ENCODE peak calls at places on chromosomes 3 and 15, in nine cellular contexts. One of them, this sample, is unnamed.

GRCh38 chr15:64426845-64427465 is 33.4 kb upstream of the ZNF609 start:
- DNase-seq in lower lobe of right lung: no peak
- DNase-seq in astrocyte: peak; percentile 16
- DNase-seq in CD8-positive, alpha-beta T cell: no peak
- DNase-seq in HCT116: peak; percentile 15
- DNase-seq in PC-3: peak; percentile 51
- DNase-seq in body of pancreas: peak; percentile 13
- DNase-seq in mammary epithelial cell: no peak
- DNase-seq in left ventricle myocardium inferior: no peak
- DNase-seq in this sample: no peak

GRCh38 chr15:57647791-57648130 is 56.1 kb downstream of the MYZAP start:
- DNase-seq in lower lobe of right lung: no peak
- DNase-seq in PC-3: no peak
- DNase-seq in body of pancreas: peak; percentile 59
- DNase-seq in astrocyte: peak; percentile 30
- DNase-seq in HCT116: no peak
- DNase-seq in CD8-positive, alpha-beta T cell: no peak
- DNase-seq in left ventricle myocardium inferior: no peak
- DNase-seq in mammary epithelial cell: peak; percentile 47
- DNase-seq in this sample: peak; percentile 65

GRCh38 chr3:72661115-72661457 is 187.2 kb downstream of the SHQ1 start:
- DNase-seq in astrocyte: peak; percentile 74
- DNase-seq in HCT116: peak; percentile 67
- DNase-seq in lower lobe of right lung: peak; percentile 75
- DNase-seq in left ventricle myocardium inferior: peak; percentile 69
- DNase-seq in body of pancreas: peak; percentile 93
- DNase-seq in CD8-positive, alpha-beta T cell: no peak
- DNase-seq in PC-3: peak; percentile 98
- DNase-seq in mammary epithelial cell: peak; percentile 92
- DNase-seq in this sample: peak; percentile 90

GRCh38 chr3:120274739-120275167 is 10.3 kb downstream of the GPR156 start:
- DNase-seq in astrocyte: peak; percentile 30
- DNase-seq in mammary epithelial cell: no peak
- DNase-seq in CD8-positive, alpha-beta T cell: no peak
- DNase-seq in body of pancreas: peak; percentile 48
- DNase-seq in PC-3: no peak
- DNase-seq in left ventricle myocardium inferior: peak; percentile 38
- DNase-seq in HCT116: no peak
- DNase-seq in lower lobe of right lung: no peak
- DNase-seq in this sample: no peak

GRCh38 chr3:43995078-43995928 is 246.4 kb upstream of the TOPAZ1 start:
- DNase-seq in lower lobe of right lung: peak; percentile 44
- DNase-seq in mammary epithelial cell: peak; percentile 40
- DNase-seq in CD8-positive, alpha-beta T cell: no peak
- DNase-seq in body of pancreas: no peak
- DNase-seq in PC-3: peak; percentile 50
- DNase-seq in left ventricle myocardium inferior: no peak
- DNase-seq in HCT116: no peak
- DNase-seq in astrocyte: no peak
- DNase-seq in this sample: no peak

GRCh38 chr3:41711656-41712055 is 250.2 kb downstream of the ULK4 start:
- DNase-seq in HCT116: no peak
- DNase-seq in lower lobe of right lung: no peak
- DNase-seq in astrocyte: peak; percentile 63
- DNase-seq in left ventricle myocardium inferior: no peak
- DNase-seq in body of pancreas: no peak
- DNase-seq in PC-3: no peak
- DNase-seq in CD8-positive, alpha-beta T cell: no peak
- DNase-seq in mammary epithelial cell: no peak
- DNase-seq in this sample: no peak

GRCh38 chr15:68279779-68280745 is 2.5 kb downstream of the FEM1B start:
- DNase-seq in lower lobe of right lung: no peak
- DNase-seq in left ventricle myocardium inferior: no peak
- DNase-seq in PC-3: no peak
- DNase-seq in astrocyte: no peak
- DNase-seq in CD8-positive, alpha-beta T cell: no peak
- DNase-seq in body of pancreas: no peak
- DNase-seq in mammary epithelial cell: peak; percentile 51
- DNase-seq in HCT116: no peak
- DNase-seq in this sample: no peak

GRCh38 chr3:123552095-123552714 is 32.6 kb downstream of the HACD2 start:
- DNase-seq in astrocyte: no peak
- DNase-seq in HCT116: no peak
- DNase-seq in mammary epithelial cell: peak; percentile 19
- DNase-seq in CD8-positive, alpha-beta T cell: no peak
- DNase-seq in PC-3: peak; percentile 63
- DNase-seq in body of pancreas: no peak
- DNase-seq in left ventricle myocardium inferior: no peak
- DNase-seq in lower lobe of right lung: no peak
- DNase-seq in this sample: no peak

DNA sequence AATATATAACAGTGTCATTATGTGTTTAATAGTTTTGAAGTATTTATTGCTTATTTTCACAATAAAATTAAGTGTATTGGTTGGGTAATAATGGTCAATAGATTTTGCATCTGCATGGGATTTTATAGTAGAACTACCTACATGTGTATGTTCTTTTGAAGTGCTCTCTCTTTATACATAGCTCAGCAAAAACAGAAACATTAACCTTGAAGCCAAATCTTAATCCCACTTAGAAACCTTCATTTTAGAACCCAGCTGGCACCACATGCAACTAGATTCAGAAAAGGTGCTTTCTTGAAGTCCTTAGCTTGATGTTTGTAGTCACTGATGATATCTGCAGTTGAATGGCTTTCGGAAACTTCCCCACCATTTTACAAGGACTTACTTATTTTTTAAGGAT is 146.9 kb upstream of the IL12A start:
- DNase-seq in body of pancreas: no peak
- DNase-seq in HCT116: no peak
- DNase-seq in mammary epithelial cell: no peak
- DNase-seq in astrocyte: no peak
- DNase-seq in lower lobe of right lung: no peak
- DNase-seq in PC-3: no peak
- DNase-seq in left ventricle myocardium inferior: no peak
- DNase-seq in CD8-positive, alpha-beta T cell: no peak
- DNase-seq in this sample: no peak
- H3K4me3 ChIP-seq in body of pancreas: no peak overlapping the region
- H3K4me3 ChIP-seq in HCT116: no peak overlapping the region
- H3K4me3 ChIP-seq in mammary epithelial cell: no peak overlapping the region
- H3K4me3 ChIP-seq in astrocyte: no peak overlapping the region
- H3K4me3 ChIP-seq in lower lobe of right lung: peak overlapping the region; percentile 48
- H3K4me3 ChIP-seq in PC-3: no peak overlapping the region
- H3K4me3 ChIP-seq in left ventricle myocardium inferior: no peak overlapping the region
- H3K4me3 ChIP-seq in CD8-positive, alpha-beta T cell: no peak overlapping the region
- H3K4me3 ChIP-seq in this sample: no peak overlapping the region

GRCh38 chr3:58160399-58160798 is 50.4 kb downstream of the DNASE1L3 start:
- DNase-seq in astrocyte: no peak
- DNase-seq in lower lobe of right lung: no peak
- DNase-seq in PC-3: no peak
- DNase-seq in CD8-positive, alpha-beta T cell: no peak
- DNase-seq in HCT116: no peak
- DNase-seq in body of pancreas: no peak
- DNase-seq in left ventricle myocardium inferior: no peak
- DNase-seq in mammary epithelial cell: no peak
- DNase-seq in this sample: no peak

GRCh38 chr3:58164916-58165821 is 45.6 kb downstream of the DNASE1L3 start:
- DNase-seq in PC-3: no peak
- DNase-seq in astrocyte: peak; percentile 78
- DNase-seq in lower lobe of right lung: no peak
- DNase-seq in body of pancreas: peak; percentile 73
- DNase-seq in left ventricle myocardium inferior: no peak
- DNase-seq in HCT116: no peak
- DNase-seq in mammary epithelial cell: no peak
- DNase-seq in CD8-positive, alpha-beta T cell: no peak
- DNase-seq in this sample: peak; percentile 57

GRCh38 chr3:58161435-58162398 is 49.1 kb downstream of the DNASE1L3 start:
- DNase-seq in astrocyte: peak; percentile 95
- DNase-seq in body of pancreas: peak; percentile 73
- DNase-seq in lower lobe of right lung: no peak
- DNase-seq in mammary epithelial cell: peak; percentile 95
- DNase-seq in CD8-positive, alpha-beta T cell: no peak
- DNase-seq in HCT116: peak; percentile 88
- DNase-seq in left ventricle myocardium inferior: no peak
- DNase-seq in PC-3: peak; percentile 99
- DNase-seq in this sample: peak; percentile 81

GRCh38 chr3:58164199-58164879 is 46.4 kb downstream of the DNASE1L3 start:
- DNase-seq in HCT116: no peak
- DNase-seq in mammary epithelial cell: no peak
- DNase-seq in astrocyte: peak; percentile 75
- DNase-seq in CD8-positive, alpha-beta T cell: no peak
- DNase-seq in lower lobe of right lung: peak; percentile 82
- DNase-seq in body of pancreas: peak; percentile 95
- DNase-seq in PC-3: peak; percentile 60
- DNase-seq in left ventricle myocardium inferior: peak; percentile 85
- DNase-seq in this sample: peak; percentile 93

DNA sequence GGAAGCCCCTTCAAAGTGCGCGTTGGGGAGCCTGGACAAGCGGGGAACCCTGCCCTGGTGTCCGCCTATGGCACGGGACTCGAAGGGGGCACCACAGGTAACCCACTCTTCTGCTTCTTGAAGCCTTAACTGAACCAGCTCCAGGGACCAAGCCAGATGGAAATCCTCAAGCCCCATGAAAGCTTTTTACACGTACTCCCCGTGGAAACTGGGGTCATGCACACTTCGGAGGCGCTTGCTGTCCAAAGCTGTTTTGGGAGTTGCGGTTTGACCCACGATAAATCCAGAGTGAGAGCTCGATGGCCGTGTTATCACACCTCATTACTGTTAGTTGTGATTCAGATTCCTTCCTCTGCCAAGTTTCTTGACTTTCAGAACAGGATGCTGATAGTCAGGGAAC is 47.5 kb downstream of the DNASE1L3 start:
- DNase-seq in body of pancreas: no peak
- DNase-seq in mammary epithelial cell: no peak
- DNase-seq in lower lobe of right lung: no peak
- DNase-seq in left ventricle myocardium inferior: no peak
- DNase-seq in HCT116: no peak
- DNase-seq in CD8-positive, alpha-beta T cell: no peak
- DNase-seq in PC-3: no peak
- DNase-seq in astrocyte: peak; percentile 85
- DNase-seq in this sample: peak; percentile 83
- H3K36me3 ChIP-seq in body of pancreas: no peaks in the 10 kb centered on the region
- H3K36me3 ChIP-seq in mammary epithelial cell: peaks cover 65% of the 10 kb centered on the region
- H3K36me3 ChIP-seq in lower lobe of right lung: peaks cover 44% of the 10 kb centered on the region
- H3K36me3 ChIP-seq in left ventricle myocardium inferior: peaks cover 36% of the 10 kb centered on the region
- H3K36me3 ChIP-seq in HCT116: peaks cover 11% of the 10 kb centered on the region
- H3K36me3 ChIP-seq in CD8-positive, alpha-beta T cell: peaks cover 17% of the 10 kb centered on the region
- H3K36me3 ChIP-seq in PC-3: peaks cover 93% of the 10 kb centered on the region
- H3K36me3 ChIP-seq in astrocyte: peaks cover 34% of the 10 kb centered on the region
- H3K36me3 ChIP-seq in this sample: peaks cover 11% of the 10 kb centered on the region

GRCh38 chr15:43873651-43874050 is 46.8 kb downstream of the WDR76 start:
- DNase-seq in CD8-positive, alpha-beta T cell: no peak
- DNase-seq in lower lobe of right lung: no peak
- DNase-seq in astrocyte: no peak
- DNase-seq in left ventricle myocardium inferior: no peak
- DNase-seq in body of pancreas: no peak
- DNase-seq in HCT116: no peak
- DNase-seq in PC-3: no peak
- DNase-seq in mammary epithelial cell: no peak
- DNase-seq in this sample: no peak

GRCh38 chr15:43868412-43868811 is 41.6 kb downstream of the WDR76 start:
- DNase-seq in body of pancreas: no peak
- DNase-seq in PC-3: no peak
- DNase-seq in mammary epithelial cell: no peak
- DNase-seq in HCT116: no peak
- DNase-seq in astrocyte: no peak
- DNase-seq in lower lobe of right lung: no peak
- DNase-seq in CD8-positive, alpha-beta T cell: no peak
- DNase-seq in left ventricle myocardium inferior: no peak
- DNase-seq in this sample: no peak

GRCh38 chr15:43871835-43872234 is 45.0 kb downstream of the WDR76 start:
- DNase-seq in HCT116: no peak
- DNase-seq in left ventricle myocardium inferior: no peak
- DNase-seq in PC-3: no peak
- DNase-seq in astrocyte: no peak
- DNase-seq in CD8-positive, alpha-beta T cell: no peak
- DNase-seq in body of pancreas: no peak
- DNase-seq in mammary epithelial cell: no peak
- DNase-seq in lower lobe of right lung: no peak
- DNase-seq in this sample: no peak

GRCh38 chr15:43876872-43877271 is 50.1 kb downstream of the WDR76 start:
- DNase-seq in mammary epithelial cell: no peak
- DNase-seq in CD8-positive, alpha-beta T cell: no peak
- DNase-seq in HCT116: no peak
- DNase-seq in lower lobe of right lung: no peak
- DNase-seq in astrocyte: no peak
- DNase-seq in PC-3: no peak
- DNase-seq in body of pancreas: no peak
- DNase-seq in left ventricle myocardium inferior: no peak
- DNase-seq in this sample: peak; percentile 27

DNA sequence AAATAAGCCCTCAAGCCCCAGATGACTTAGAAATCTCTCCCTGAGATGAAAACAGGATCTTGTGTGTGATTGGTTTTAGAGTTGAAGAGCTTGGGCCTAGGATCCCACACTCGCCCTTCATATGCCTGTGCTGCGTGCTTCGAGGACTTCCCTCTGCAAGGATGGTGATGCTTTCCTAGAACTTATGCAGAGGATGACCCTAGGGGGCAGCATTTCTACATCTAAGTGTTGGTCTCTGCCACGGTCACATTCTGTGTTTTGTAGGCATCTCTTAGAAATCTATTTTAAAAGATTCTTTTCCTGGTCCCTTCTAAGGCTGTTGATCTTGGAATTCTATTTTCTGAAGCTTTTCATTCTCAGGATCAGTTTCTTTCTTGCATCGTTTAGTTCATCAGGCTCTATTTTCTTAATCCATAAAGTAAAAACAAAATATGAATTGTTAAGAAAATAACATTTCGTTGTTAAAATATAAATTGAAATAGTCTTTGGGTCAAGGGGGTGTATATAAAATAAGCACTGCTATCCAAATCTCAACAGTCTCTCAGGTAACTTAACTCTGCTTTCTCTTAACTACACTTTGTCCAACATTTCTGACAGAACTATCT is 45.7 kb downstream of the WDR76 start:
- DNase-seq in astrocyte: peak; percentile 60
- DNase-seq in PC-3: peak; percentile 73
- DNase-seq in body of pancreas: peak; percentile 72
- DNase-seq in CD8-positive, alpha-beta T cell: no peak
- DNase-seq in HCT116: peak; percentile 45
- DNase-seq in left ventricle myocardium inferior: no peak
- DNase-seq in lower lobe of right lung: no peak
- DNase-seq in mammary epithelial cell: peak; percentile 27
- DNase-seq in this sample: no peak
- TF ChIP-seq CTCF in astrocyte: peak; percentile 79
- TF ChIP-seq CTCF in PC-3: peak; percentile 82
- TF ChIP-seq CTCF in body of pancreas: peak; percentile 59
- TF ChIP-seq CTCF in CD8-positive, alpha-beta T cell: no peak
- TF ChIP-seq CTCF in HCT116: peak; percentile 33
- TF ChIP-seq CTCF in left ventricle myocardium inferior: peak; percentile 65
- TF ChIP-seq CTCF in lower lobe of right lung: peak; percentile 44
- TF ChIP-seq CTCF in mammary epithelial cell: peak; percentile 65
- TF ChIP-seq CTCF in this sample: peak; percentile 35

DNA sequence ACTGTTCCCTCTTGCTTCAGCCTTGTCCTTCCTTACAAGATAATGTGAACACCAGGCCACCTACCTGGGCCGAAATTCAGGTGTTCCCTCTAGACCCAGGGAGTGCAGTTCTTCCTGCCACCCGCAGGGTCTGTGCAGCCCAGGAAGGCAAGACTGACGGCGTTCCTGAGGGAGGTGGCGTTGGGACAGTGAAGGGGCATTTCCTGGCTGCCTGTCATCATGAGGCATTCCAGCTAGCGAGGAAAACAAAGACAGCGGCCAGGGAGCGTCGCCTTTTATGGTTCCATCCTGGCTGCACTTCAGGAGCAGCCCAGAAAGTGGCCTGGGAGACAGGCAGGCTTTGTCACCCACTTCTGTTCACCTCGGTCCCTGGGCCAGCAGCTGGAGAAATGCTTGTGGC is 84.8 kb upstream of the WNT5A start:
- DNase-seq in CD8-positive, alpha-beta T cell: no peak
- DNase-seq in HCT116: no peak
- DNase-seq in astrocyte: peak; percentile 18
- DNase-seq in left ventricle myocardium inferior: peak; percentile 64
- DNase-seq in body of pancreas: peak; percentile 28
- DNase-seq in lower lobe of right lung: peak; percentile 58
- DNase-seq in PC-3: no peak
- DNase-seq in mammary epithelial cell: no peak
- DNase-seq in this sample: peak; percentile 84
- H3K4me3 ChIP-seq in CD8-positive, alpha-beta T cell: no peak overlapping the region
- H3K4me3 ChIP-seq in HCT116: no peak overlapping the region
- H3K4me3 ChIP-seq in astrocyte: no peak overlapping the region
- H3K4me3 ChIP-seq in left ventricle myocardium inferior: no peak overlapping the region
- H3K4me3 ChIP-seq in body of pancreas: no peak overlapping the region
- H3K4me3 ChIP-seq in lower lobe of right lung: no peak overlapping the region
- H3K4me3 ChIP-seq in PC-3: no peak overlapping the region
- H3K4me3 ChIP-seq in mammary epithelial cell: no peak overlapping the region
- H3K4me3 ChIP-seq in this sample: no peak overlapping the region